ENCODE peak calls at places on chromosomes 13 and 19, in six cellular contexts. D, U, S, J, R and B are unnamed samples.

GRCh38 chr19:44753932-44754742 is 5.6 kb downstream of the BCL3 start:
- DNase-seq in D (peak; percentile 97), U (peak; percentile 97), S (peak; percentile 87), J (peak; percentile 77), R (peak; percentile 96), B (peak; percentile 90)

GRCh38 chr19:45098521-45099464 is 5.8 kb downstream of the PPP1R37 start:
- DNase-seq in D (peak; percentile 58), U (no peak), S (peak; percentile 46), J (peak; percentile 45), R (no peak), B (no peak)

GRCh38 chr13:48189122-48189521 is 43.9 kb upstream of the ITM2B start:
- DNase-seq in D (no peak), U (no peak), S (no peak), J (no peak), R (no peak), B (no peak)

GRCh38 chr13:109208522-109208921 is 577.9 kb downstream of the IRS2 start:
- DNase-seq in D (no peak), U (no peak), S (no peak), J (no peak), R (no peak), B (no peak)

GRCh38 chr19:28489126-28489660 is 723.8 kb downstream of the UQCRFS1 start:
- DNase-seq in D (no peak), U (no peak), S (peak; percentile 64), J (no peak), R (no peak), B (no peak)

GRCh38 chr13:26307701-26308100 is 53.8 kb downstream of the CDK8 start:
- DNase-seq in D (no peak), U (no peak), S (no peak), J (no peak), R (no peak), B (no peak)

GRCh38 chr19:46635920-46636761 is at the start of gene GNG8:
- DNase-seq in D (no peak), U (no peak), S (peak; percentile 76), J (no peak), R (no peak), B (no peak)

GRCh38 chr13:101978546-101979315 is 423.1 kb downstream of the FGF14 start:
- DNase-seq in D (peak; percentile 11), U (no peak), S (peak; percentile 43), J (no peak), R (no peak), B (no peak)

GRCh38 chr13:106033634-106034033 is 501.8 kb downstream of the EFNB2 start:
- DNase-seq in D (no peak), U (no peak), S (no peak), J (peak; percentile 59), R (no peak), B (no peak)

GRCh38 chr13:49995535-49996165 is 1.2 kb upstream of the TRIM13 start:
- DNase-seq in D (no peak), U (no peak), S (no peak), J (no peak), R (no peak), B (no peak)

GRCh38 chr13:46313441-46314257 is 73.4 kb downstream of the RUBCNL start:
- DNase-seq in D (no peak), U (no peak), S (no peak), J (no peak), R (no peak), B (no peak)

GRCh38 chr19:51448011-51448744 is 10.1 kb downstream of the SIGLEC8 start:
- DNase-seq in D (no peak), U (no peak), S (no peak), J (no peak), R (no peak), B (no peak)

GRCh38 chr13:43132228-43132627 is 108.8 kb downstream of the DNAJC15 start:
- DNase-seq in D (no peak), U (no peak), S (peak; percentile 87), J (peak; percentile 36), R (no peak), B (no peak)

GRCh38 chr19:42069619-42070293 is at the start of gene GRIK5:
- DNase-seq in D (no peak), U (no peak), S (peak; percentile 80), J (no peak), R (no peak), B (no peak)

GRCh38 chr19:1857648-1858326 is 5.6 kb downstream of the KLF16 start:
- DNase-seq in D (peak; percentile 46), U (no peak), S (no peak), J (no peak), R (no peak), B (no peak)

GRCh38 chr13:105465745-105466144 is 1069.7 kb downstream of the EFNB2 start:
- DNase-seq in D (no peak), U (no peak), S (no peak), J (no peak), R (no peak), B (no peak)

GRCh38 chr19:3494051-3494450 is 6.4 kb downstream of the DOHH start:
- DNase-seq in D (no peak), U (no peak), S (peak; percentile 94), J (no peak), R (no peak), B (no peak)

GRCh38 chr13:114146173-114146572 is 13.8 kb upstream of the RASA3 start:
- DNase-seq in D (peak; percentile 2), U (no peak), S (no peak), J (no peak), R (no peak), B (peak; percentile 9)

GRCh38 chr13:44013666-44014291 is 134.1 kb downstream of the LACC1 start:
- DNase-seq in D (no peak), U (no peak), S (no peak), J (peak; percentile 77), R (no peak), B (no peak)

GRCh38 chr19:4923379-4923747 is 14.1 kb downstream of the UHRF1 start:
- DNase-seq in D (no peak), U (no peak), S (no peak), J (no peak), R (no peak), B (no peak)

GRCh38 chr19:46017874-46018675 is 4.8 kb downstream of the PGLYRP1 start:
- DNase-seq in D (no peak), U (no peak), S (no peak), J (no peak), R (no peak), B (no peak)

GRCh38 chr19:35451278-35452096 is 3.4 kb downstream of the FFAR2 start:
- DNase-seq in D (no peak), U (no peak), S (no peak), J (no peak), R (no peak), B (no peak)

GRCh38 chr13:102651892-102652291 is 43.0 kb downstream of the METTL21C start:
- DNase-seq in D (no peak), U (no peak), S (no peak), J (peak; percentile 52), R (no peak), B (no peak)

GRCh38 chr13:75368167-75368566 is 113.8 kb downstream of the TBC1D4 start:
- DNase-seq in D (peak; percentile 76), U (no peak), S (no peak), J (peak; percentile 92), R (no peak), B (no peak)

GRCh38 chr13:59043016-59043415 is 1120.7 kb downstream of the DIAPH3 start:
- DNase-seq in D (no peak), U (no peak), S (peak; percentile 53), J (no peak), R (no peak), B (no peak)

GRCh38 chr13:110376120-110376519 is 69.0 kb downstream of the COL4A2 start:
- DNase-seq in D (no peak), U (no peak), S (no peak), J (no peak), R (no peak), B (no peak)

GRCh38 chr19:7917292-7918061 is 2.7 kb upstream of the SNAPC2 start:
- DNase-seq in D (no peak), U (no peak), S (peak; percentile 88), J (peak; percentile 45), R (no peak), B (no peak)

GRCh38 chr13:99380402-99380801 is 73.2 kb upstream of the GPR183 start:
- DNase-seq in D (no peak), U (no peak), S (peak; percentile 36), J (no peak), R (no peak), B (no peak)

GRCh38 chr13:99382428-99383133 is 75.4 kb upstream of the GPR183 start:
- DNase-seq in D (no peak), U (no peak), S (peak; percentile 36), J (no peak), R (no peak), B (no peak)

GRCh38 chr13:99379856-99380255 is 72.7 kb upstream of the GPR183 start:
- DNase-seq in D (no peak), U (no peak), S (peak; percentile 37), J (no peak), R (no peak), B (no peak)

GRCh38 chr13:99378985-99379734 is 72.0 kb upstream of the GPR183 start:
- DNase-seq in D (no peak), U (no peak), S (peak; percentile 66), J (peak; percentile 35), R (no peak), B (no peak)

GRCh38 chr13:99380921-99381645 is 73.9 kb upstream of the GPR183 start:
- DNase-seq in D (no peak), U (no peak), S (peak; percentile 35), J (peak; percentile 7), R (no peak), B (no peak)
- H3K4me1 ChIP-seq in D (peaks cover 26% of the 10 kb centered on the region), U (peaks cover 12% of the 10 kb centered on the region), S (no peaks in the 10 kb centered on the region), J (no peaks in the 10 kb centered on the region), R (no peaks in the 10 kb centered on the region), B (peaks cover 20% of the 10 kb centered on the region)

GRCh38 chr19:23906835-23907234 is 7.9 kb upstream of the ZNF726 start:
- DNase-seq in D (no peak), U (no peak), S (no peak), J (no peak), R (no peak), B (no peak)
- H3K27ac ChIP-seq in D (no peak overlapping the region), U (no peak overlapping the region), S (no peak overlapping the region), J (no peak overlapping the region), R (no peak overlapping the region), B (no peak overlapping the region)

GRCh38 chr19:32619051-32619685 is 38.2 kb downstream of the PDCD5 start:
- DNase-seq in D (no peak), U (no peak), S (no peak), J (no peak), R (no peak), B (no peak)

GRCh38 chr19:32624410-32624809 is 43.4 kb downstream of the PDCD5 start:
- DNase-seq in D (no peak), U (no peak), S (no peak), J (no peak), R (no peak), B (no peak)

GRCh38 chr19:32626969-32627368 is 46.0 kb downstream of the PDCD5 start:
- DNase-seq in D (no peak), U (no peak), S (no peak), J (no peak), R (no peak), B (no peak)

GRCh38 chr19:32627714-32628253 is 46.8 kb downstream of the PDCD5 start:
- DNase-seq in D (no peak), U (no peak), S (no peak), J (no peak), R (no peak), B (no peak)

GRCh38 chr19:32622002-32622401 is 41.0 kb downstream of the PDCD5 start:
- DNase-seq in D (no peak), U (no peak), S (no peak), J (no peak), R (no peak), B (no peak)
- H3K4me1 ChIP-seq in D (no peaks in the 10 kb centered on the region), U (no peaks in the 10 kb centered on the region), S (no peaks in the 10 kb centered on the region), J (no peaks in the 10 kb centered on the region), R (no peaks in the 10 kb centered on the region), B (no peaks in the 10 kb centered on the region)

GRCh38 chr19:29634731-29635130 is 28.6 kb downstream of the POP4 start:
- DNase-seq in D (no peak), U (no peak), S (no peak), J (no peak), R (no peak), B (no peak)
- H3K27ac ChIP-seq in D (no peak overlapping the region), U (no peak overlapping the region), S (no peak overlapping the region), J (no peak overlapping the region), R (no peak overlapping the region), B (no peak overlapping the region)